ENCODE peak calls at places on chromosomes 11 and 22, in five cellular contexts. P is ovary, X is upper lobe of right lung, R is neuronal stem cell, S is spleen. N is an unnamed sample.

GRCh38 chr11:45933131-45933821 is 10.8 kb downstream of the LARGE2 start:
- DNase-seq in P (peak; percentile 19), X (peak; percentile 32), R (no peak), S (peak; percentile 86), N (peak; percentile 67)

GRCh38 chr11:120098503-120099054 is 39.3 kb downstream of the TRIM29 start:
- DNase-seq in P (no peak), X (peak; percentile 46), R (no peak), S (peak; percentile 41), N (peak; percentile 33)

GRCh38 chr11:11461473-11461872 is 108.4 kb upstream of the CSNK2A3 start:
- DNase-seq in P (no peak), X (no peak), R (no peak), S (no peak), N (no peak)

GRCh38 chr11:12075822-12076821 is 34.3 kb upstream of the MICAL2 start:
- DNase-seq in P (no peak), X (no peak), R (no peak), S (no peak), N (peak; percentile 77)

GRCh38 chr11:132056689-132057088 is 686.3 kb downstream of the NTM start:
- DNase-seq in P (no peak), X (no peak), R (no peak), S (no peak), N (peak; percentile 61)

GRCh38 chr11:125155767-125156166 is 8.8 kb upstream of the PKNOX2 start:
- DNase-seq in P (no peak), X (no peak), R (no peak), S (no peak), N (peak; percentile 12)

GRCh38 chr22:37300551-37301017 is 18.3 kb downstream of the CYTH4 start:
- DNase-seq in P (no peak), X (no peak), R (no peak), S (no peak), N (no peak)

GRCh38 chr22:24181088-24181995 is at the start of gene SUSD2:
- DNase-seq in P (no peak), X (peak; percentile 85), R (no peak), S (peak; percentile 74), N (peak; percentile 82)

GRCh38 chr11:360326-361280 is 8.7 kb upstream of the B4GALNT4 start:
- DNase-seq in P (no peak), X (no peak), R (no peak), S (peak; percentile 68), N (peak; percentile 78)

GRCh38 chr11:46948378-46949131 is 12.0 kb downstream of the CSTPP1 start:
- DNase-seq in P (no peak), X (no peak), R (no peak), S (no peak), N (no peak)

GRCh38 chr11:104394508-104394907 is 230.6 kb upstream of the PDGFD start:
- DNase-seq in P (no peak), X (no peak), R (no peak), S (no peak), N (no peak)

GRCh38 chr11:6320411-6321207 is at the start of gene CAVIN3:
- DNase-seq in P (peak; percentile 89), X (peak; percentile 86), R (peak; percentile 59), S (peak; percentile 80), N (peak; percentile 96)

GRCh38 chr11:60777106-60777505 is 8.0 kb upstream of the MS4A10 start:
- DNase-seq in P (no peak), X (no peak), R (no peak), S (no peak), N (peak; percentile 28)

GRCh38 chr11:111983187-111983986 is 41.8 kb upstream of the DLAT start:
- DNase-seq in P (no peak), X (peak; percentile 80), R (peak; percentile 67), S (no peak), N (no peak)

GRCh38 chr11:118913411-118914125 is 12.2 kb downstream of the BCL9L start:
- DNase-seq in P (peak; percentile 26), X (no peak), R (no peak), S (peak; percentile 86), N (no peak)

GRCh38 chr22:24445481-24446290 is 18.3 kb downstream of the ADORA2A start:
- DNase-seq in P (no peak), X (no peak), R (peak; percentile 46), S (no peak), N (no peak)

GRCh38 chr11:38136887-38137286 is 1538.9 kb upstream of the RAG2 start:
- DNase-seq in P (no peak), X (no peak), R (no peak), S (no peak), N (no peak)

GRCh38 chr11:70549386-70549785 is 151.1 kb downstream of the CTTN start:
- DNase-seq in P (no peak), X (no peak), R (no peak), S (peak; percentile 47), N (no peak)

GRCh38 chr11:37422511-37422910 is 824.5 kb upstream of the RAG2 start:
- DNase-seq in P (no peak), X (no peak), R (no peak), S (no peak), N (no peak)

GRCh38 chr11:43632171-43632570 is 48.4 kb upstream of the HSD17B12 start:
- DNase-seq in P (no peak), X (no peak), R (no peak), S (no peak), N (no peak)

GRCh38 chr11:95461858-95462257 is 230.9 kb upstream of the SESN3 start:
- DNase-seq in P (no peak), X (no peak), R (no peak), S (no peak), N (no peak)

GRCh38 chr11:95456704-95457491 is 225.9 kb upstream of the SESN3 start:
- DNase-seq in P (no peak), X (no peak), R (no peak), S (no peak), N (no peak)

GRCh38 chr11:95459268-95460040 is 228.5 kb upstream of the SESN3 start:
- DNase-seq in P (no peak), X (no peak), R (no peak), S (no peak), N (no peak)

GRCh38 chr11:95465887-95466286 is 234.9 kb upstream of the SESN3 start:
- DNase-seq in P (no peak), X (no peak), R (no peak), S (no peak), N (no peak)

DNA sequence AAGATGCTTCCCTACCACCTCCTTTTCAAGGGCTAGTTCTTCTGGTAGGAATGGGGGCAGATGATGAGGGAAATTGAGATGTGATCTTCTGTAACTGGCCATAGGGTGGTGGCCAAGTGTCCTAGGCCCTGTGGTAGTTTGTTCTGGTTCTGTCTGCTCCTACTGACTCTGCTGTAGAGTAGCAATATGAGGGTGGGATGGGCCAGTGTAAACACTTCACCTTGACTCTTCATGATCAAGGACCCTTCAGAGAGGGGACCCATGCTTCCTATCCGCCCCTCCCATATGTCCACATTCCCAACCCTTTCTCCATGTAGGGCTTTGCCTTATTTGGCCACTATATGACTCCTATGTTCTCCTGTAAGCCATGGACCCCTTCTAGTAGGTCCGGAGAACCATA is 230.3 kb upstream of the SESN3 start:
- DNase-seq in P (no peak), X (no peak), R (no peak), S (no peak), N (no peak)
- H3K4me3 ChIP-seq in P (no peak overlapping the region), X (no peak overlapping the region), R (no peak overlapping the region), S (no peak overlapping the region), N (no peak overlapping the region)

GRCh38 chr22:44587911-44588310 is 89.9 kb upstream of the RTL6 start:
- DNase-seq in P (no peak), X (no peak), R (no peak), S (no peak), N (peak; percentile 2)

GRCh38 chr22:44589831-44590230 is 91.8 kb upstream of the RTL6 start:
- DNase-seq in P (no peak), X (no peak), R (no peak), S (peak; percentile 42), N (peak; percentile 48)

GRCh38 chr22:44587004-44587793 is 89.2 kb upstream of the RTL6 start:
- DNase-seq in P (no peak), X (peak; percentile 47), R (no peak), S (peak; percentile 51), N (peak; percentile 58)

GRCh38 chr22:44586337-44586990 is 88.4 kb upstream of the RTL6 start:
- DNase-seq in P (no peak), X (peak; percentile 21), R (no peak), S (peak; percentile 69), N (peak; percentile 29)

DNA sequence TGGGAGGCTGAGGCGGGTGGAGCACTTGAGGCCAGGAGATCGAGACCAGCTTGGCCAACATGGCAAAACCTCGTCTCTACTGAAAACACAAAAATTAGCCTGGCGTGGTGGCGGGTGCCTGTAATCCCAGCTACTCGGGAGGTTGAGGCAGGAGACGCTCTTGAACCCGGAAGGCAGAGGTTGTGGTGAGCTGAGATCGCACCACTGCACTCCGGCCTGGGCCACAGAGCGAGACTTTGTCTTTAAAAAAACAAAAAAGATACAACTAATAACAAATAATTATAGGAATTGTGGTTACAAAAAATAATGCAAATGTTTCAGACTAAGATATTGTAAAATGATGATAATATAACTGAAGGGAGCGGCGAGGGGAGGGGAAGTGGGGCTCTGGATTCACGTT is 90.3 kb upstream of the RTL6 start:
- DNase-seq in P (no peak), X (no peak), R (no peak), S (peak; percentile 37), N (peak; percentile 21)
- H3K27me3 ChIP-seq in P (no peaks in the 10 kb centered on the region), X (peaks cover 12% of the 10 kb centered on the region), R (no peaks in the 10 kb centered on the region), S (peaks cover 92% of the 10 kb centered on the region), N (no peaks in the 10 kb centered on the region)

GRCh38 chr11:102451041-102451692 is 1.4 kb downstream of the TMEM123 start:
- DNase-seq in P (no peak), X (no peak), R (no peak), S (no peak), N (no peak)
- H3K27ac ChIP-seq in P (peak overlapping the region; percentile 79), X (peak overlapping the region; percentile 84), R (no peak overlapping the region), S (peak overlapping the region; percentile 83), N (peak overlapping the region; percentile 69)

GRCh38 chr11:128519353-128519752 is 68.0 kb downstream of the ETS1 start:
- DNase-seq in P (no peak), X (no peak), R (no peak), S (no peak), N (no peak)

GRCh38 chr11:128518493-128519207 is 68.7 kb downstream of the ETS1 start:
- DNase-seq in P (no peak), X (no peak), R (no peak), S (no peak), N (no peak)

GRCh38 chr11:128516886-128517285 is 70.5 kb downstream of the ETS1 start:
- DNase-seq in P (no peak), X (no peak), R (no peak), S (no peak), N (no peak)

GRCh38 chr11:128516467-128516778 is 70.9 kb downstream of the ETS1 start:
- DNase-seq in P (no peak), X (no peak), R (no peak), S (no peak), N (no peak)

DNA sequence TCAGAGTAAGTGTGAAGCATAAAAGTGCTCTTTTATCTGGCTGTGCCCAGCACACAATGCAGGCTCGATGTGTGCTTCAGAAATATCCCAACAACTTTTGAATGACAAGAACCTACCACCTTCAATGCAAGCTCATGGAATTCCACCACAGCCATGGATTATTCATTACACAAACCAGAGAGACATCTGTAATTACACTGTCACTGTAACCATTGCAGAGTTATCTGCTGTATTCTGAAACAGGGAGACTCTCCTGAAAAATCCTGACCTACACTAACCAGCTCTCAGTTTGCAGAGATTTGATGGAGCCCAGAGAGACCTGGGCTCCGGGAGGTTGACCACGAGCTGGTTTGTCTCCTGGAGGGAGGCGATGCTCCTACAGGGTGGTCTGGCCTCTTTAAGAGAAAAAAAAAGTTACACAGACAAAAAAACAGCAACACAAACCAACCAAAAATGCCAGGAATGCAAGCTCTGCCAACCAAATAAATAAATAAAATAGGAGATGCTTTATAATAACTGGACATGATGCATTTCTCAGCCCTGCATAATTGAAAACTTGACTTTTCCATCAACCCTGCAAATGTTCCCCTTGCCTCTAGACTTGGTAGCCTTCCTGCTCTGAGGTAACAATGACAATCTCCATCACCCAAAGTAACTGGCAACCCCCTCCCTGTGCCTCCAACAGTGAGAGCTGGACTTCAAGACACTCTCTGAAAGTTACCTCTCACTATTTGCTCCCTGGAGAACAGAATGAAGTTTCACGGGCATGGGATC is 69.7 kb downstream of the ETS1 start:
- DNase-seq in P (no peak), X (no peak), R (no peak), S (no peak), N (no peak)
- H3K4me3 ChIP-seq in P (no peak overlapping the region), X (peak overlapping the region; percentile 74), R (no peak overlapping the region), S (peak overlapping the region; percentile 68), N (peak overlapping the region; percentile 13)

N was measured in aorta.